ENCODE peak calls at places on chromosomes 1 and 21, in nine cellular contexts. One of them, this sample, is unnamed.
A peak's percentile ranks its signal among the peaks of the same experiment; 100 is the strongest.

GRCh38 chr1:62493656-62494055 is 56.8 kb downstream of the USP1 start:
- DNase-seq in germinal center: no peak
- DNase-seq in heart left ventricle: no peak
- DNase-seq in fibroblast of mammary gland: peak; percentile 49
- DNase-seq in NCI-H1092 treated with DMSO at 0.1 percent for 48 hours: no peak
- DNase-seq in activated CD8-positive, alpha-beta memory T cell treated with anti-CD3 and anti-CD28 coated beads, Interleukin-2, amount 50 U/mL, for 4 hours: no peak
- DNase-seq in AG09319: no peak
- DNase-seq in NCI-H2081: no peak
- DNase-seq in left ventricle myocardium inferior: no peak
- DNase-seq in this sample: no peak

GRCh38 chr1:110102081-110102480 is 10.2 kb upstream of the UBL4B start:
- DNase-seq in germinal center: peak; percentile 20
- DNase-seq in heart left ventricle: no peak
- DNase-seq in fibroblast of mammary gland: no peak
- DNase-seq in NCI-H1092 treated with DMSO at 0.1 percent for 48 hours: no peak
- DNase-seq in activated CD8-positive, alpha-beta memory T cell treated with anti-CD3 and anti-CD28 coated beads, Interleukin-2, amount 50 U/mL, for 4 hours: no peak
- DNase-seq in AG09319: no peak
- DNase-seq in NCI-H2081: no peak
- DNase-seq in left ventricle myocardium inferior: no peak
- DNase-seq in this sample: no peak

GRCh38 chr1:168362991-168363390 is 82.3 kb downstream of the TBX19 start:
- DNase-seq in germinal center: no peak
- DNase-seq in heart left ventricle: no peak
- DNase-seq in fibroblast of mammary gland: no peak
- DNase-seq in NCI-H1092 treated with DMSO at 0.1 percent for 48 hours: no peak
- DNase-seq in activated CD8-positive, alpha-beta memory T cell treated with anti-CD3 and anti-CD28 coated beads, Interleukin-2, amount 50 U/mL, for 4 hours: no peak
- DNase-seq in AG09319: no peak
- DNase-seq in NCI-H2081: no peak
- DNase-seq in left ventricle myocardium inferior: no peak
- DNase-seq in this sample: no peak

GRCh38 chr1:40665335-40666171 is at the start of gene RIMS3:
- DNase-seq in germinal center: peak; percentile 95
- DNase-seq in heart left ventricle: peak; percentile 76
- DNase-seq in fibroblast of mammary gland: peak; percentile 18
- DNase-seq in NCI-H1092 treated with DMSO at 0.1 percent for 48 hours: peak; percentile 78
- DNase-seq in activated CD8-positive, alpha-beta memory T cell treated with anti-CD3 and anti-CD28 coated beads, Interleukin-2, amount 50 U/mL, for 4 hours: peak; percentile 83
- DNase-seq in AG09319: no peak
- DNase-seq in NCI-H2081: peak; percentile 77
- DNase-seq in left ventricle myocardium inferior: peak; percentile 81
- DNase-seq in this sample: peak; percentile 81

GRCh38 chr1:171984850-171985485 is 143.7 kb downstream of the DNM3 start:
- DNase-seq in germinal center: peak; percentile 14
- DNase-seq in heart left ventricle: no peak
- DNase-seq in fibroblast of mammary gland: peak; percentile 52
- DNase-seq in NCI-H1092 treated with DMSO at 0.1 percent for 48 hours: peak; percentile 52
- DNase-seq in activated CD8-positive, alpha-beta memory T cell treated with anti-CD3 and anti-CD28 coated beads, Interleukin-2, amount 50 U/mL, for 4 hours: no peak
- DNase-seq in AG09319: no peak
- DNase-seq in NCI-H2081: peak; percentile 20
- DNase-seq in left ventricle myocardium inferior: no peak
- DNase-seq in this sample: no peak

GRCh38 chr1:110235839-110236682 is 25.9 kb downstream of the KCNC4 start:
- DNase-seq in germinal center: no peak
- DNase-seq in heart left ventricle: no peak
- DNase-seq in fibroblast of mammary gland: peak; percentile 78
- DNase-seq in NCI-H1092 treated with DMSO at 0.1 percent for 48 hours: no peak
- DNase-seq in activated CD8-positive, alpha-beta memory T cell treated with anti-CD3 and anti-CD28 coated beads, Interleukin-2, amount 50 U/mL, for 4 hours: no peak
- DNase-seq in AG09319: peak; percentile 20
- DNase-seq in NCI-H2081: no peak
- DNase-seq in left ventricle myocardium inferior: no peak
- DNase-seq in this sample: no peak

GRCh38 chr1:152001631-152002584 is 8.2 kb upstream of the S100A10 start:
- DNase-seq in germinal center: peak; percentile 44
- DNase-seq in heart left ventricle: peak; percentile 81
- DNase-seq in fibroblast of mammary gland: peak; percentile 98
- DNase-seq in NCI-H1092 treated with DMSO at 0.1 percent for 48 hours: peak; percentile 48
- DNase-seq in activated CD8-positive, alpha-beta memory T cell treated with anti-CD3 and anti-CD28 coated beads, Interleukin-2, amount 50 U/mL, for 4 hours: peak; percentile 81
- DNase-seq in AG09319: peak; percentile 95
- DNase-seq in NCI-H2081: peak; percentile 82
- DNase-seq in left ventricle myocardium inferior: peak; percentile 87
- DNase-seq in this sample: peak; percentile 94

GRCh38 chr1:212608956-212609700 is 567 bp downstream of the ATF3 start:
- DNase-seq in germinal center: peak; percentile 36
- DNase-seq in heart left ventricle: peak; percentile 59
- DNase-seq in fibroblast of mammary gland: peak; percentile 29
- DNase-seq in NCI-H1092 treated with DMSO at 0.1 percent for 48 hours: peak; percentile 44
- DNase-seq in activated CD8-positive, alpha-beta memory T cell treated with anti-CD3 and anti-CD28 coated beads, Interleukin-2, amount 50 U/mL, for 4 hours: peak; percentile 50
- DNase-seq in AG09319: no peak
- DNase-seq in NCI-H2081: peak; percentile 9
- DNase-seq in left ventricle myocardium inferior: peak; percentile 47
- DNase-seq in this sample: peak; percentile 55

GRCh38 chr1:6489799-6490180 is 1.7 kb downstream of the PLEKHG5 start:
- DNase-seq in germinal center: peak; percentile 88
- DNase-seq in heart left ventricle: peak; percentile 64
- DNase-seq in fibroblast of mammary gland: peak; percentile 64
- DNase-seq in NCI-H1092 treated with DMSO at 0.1 percent for 48 hours: peak; percentile 91
- DNase-seq in activated CD8-positive, alpha-beta memory T cell treated with anti-CD3 and anti-CD28 coated beads, Interleukin-2, amount 50 U/mL, for 4 hours: peak; percentile 77
- DNase-seq in AG09319: peak; percentile 23
- DNase-seq in NCI-H2081: peak; percentile 75
- DNase-seq in left ventricle myocardium inferior: peak; percentile 65
- DNase-seq in this sample: peak; percentile 74

GRCh38 chr21:41918561-41919358 is 35.1 kb downstream of the C2CD2 start:
- DNase-seq in germinal center: no peak
- DNase-seq in heart left ventricle: no peak
- DNase-seq in fibroblast of mammary gland: no peak
- DNase-seq in NCI-H1092 treated with DMSO at 0.1 percent for 48 hours: no peak
- DNase-seq in activated CD8-positive, alpha-beta memory T cell treated with anti-CD3 and anti-CD28 coated beads, Interleukin-2, amount 50 U/mL, for 4 hours: no peak
- DNase-seq in AG09319: no peak
- DNase-seq in NCI-H2081: no peak
- DNase-seq in left ventricle myocardium inferior: no peak
- DNase-seq in this sample: no peak

This sample was measured in testis.